ENCODE peak calls at places on chromosomes 7 and 10, in five cellular contexts. C is right lobe of liver, W is IMR-90, E is lower lobe of right lung, G is NT2/D1. S is an unnamed sample. For H3K27me3, the result is how much of the 10 kb centered on the place peaks cover.

GRCh38 chr7:122884186-122884585 is 2.1 kb downstream of the CADPS2 start:
- DNase-seq in C (no peak), W (no peak), E (no peak), G (no peak), S (no peak)

GRCh38 chr10:73965890-73966768 is 31.8 kb upstream of the VCL start:
- DNase-seq in C (no peak), W (peak), E (peak), G (peak), S (peak)

GRCh38 chr10:47261121-47261520 is 38.9 kb upstream of the GDF10 start:
- DNase-seq in C (no peak), W (no peak), E (no peak), G (no peak), S (no peak)

GRCh38 chr10:70603439-70603778 is 868 bp upstream of the PRF1 start:
- DNase-seq in C (no peak), W (no peak), E (no peak), G (no peak), S (no peak)

GRCh38 chr10:48458662-48459048 is 146.2 kb downstream of the ARHGAP22 start:
- DNase-seq in C (no peak), W (no peak), E (no peak), G (no peak), S (no peak)

GRCh38 chr10:129568562-129569344 is 101.7 kb downstream of the MGMT start:
- DNase-seq in C (no peak), W (no peak), E (no peak), G (no peak), S (no peak)

GRCh38 chr7:149771199-149771636 is 2.2 kb downstream of the ZNF467 start:
- DNase-seq in C (no peak), W (no peak), E (no peak), G (no peak), S (no peak)

GRCh38 chr10:118471863-118472262 is 123.6 kb downstream of the PRLHR start:
- DNase-seq in C (no peak), W (peak), E (no peak), G (no peak), S (peak)

GRCh38 chr10:486668-487067 is 202.8 kb downstream of the DIP2C start:
- DNase-seq in C (no peak), W (no peak), E (no peak), G (no peak), S (no peak)

GRCh38 chr10:133307776-133308430 is 769 bp downstream of the TUBGCP2 start:
- DNase-seq in C (peak), W (peak), E (peak), G (no peak), S (peak)

GRCh38 chr10:89853796-89854195 is 152.4 kb downstream of the KIF20B start:
- DNase-seq in C (no peak), W (no peak), E (no peak), G (no peak), S (no peak)

GRCh38 chr7:38728145-38728544 is 97.0 kb upstream of the AMPH start:
- DNase-seq in C (no peak), W (peak), E (no peak), G (peak), S (peak)

GRCh38 chr7:17070117-17070750 is 188.5 kb upstream of the AGR3 start:
- DNase-seq in C (no peak), W (no peak), E (no peak), G (no peak), S (no peak)

GRCh38 chr10:104323721-104324686 is 14.3 kb downstream of the ITPRIP start:
- DNase-seq in C (no peak), W (no peak), E (peak), G (no peak), S (no peak)

GRCh38 chr7:133429371-133429770 is 176.5 kb downstream of the EXOC4 start:
- DNase-seq in C (no peak), W (peak), E (no peak), G (no peak), S (no peak)

GRCh38 chr7:74453321-74454011 is at the start of gene GTF2IRD1:
- DNase-seq in C (peak), W (peak), E (peak), G (peak), S (peak)

GRCh38 chr10:79184141-79184625 is 115.4 kb downstream of the ZMIZ1 start:
- DNase-seq in C (no peak), W (peak), E (peak), G (no peak), S (peak)

GRCh38 chr7:101841328-101841727 is 23.9 kb downstream of the CUX1 start:
- DNase-seq in C (no peak), W (no peak), E (no peak), G (no peak), S (no peak)

GRCh38 chr7:924541-925231 is 29.8 kb downstream of the ADAP1 start:
- DNase-seq in C (peak), W (peak), E (peak), G (no peak), S (peak)

GRCh38 chr10:121886181-121886580 is 41.6 kb downstream of the ATE1 start:
- DNase-seq in C (no peak), W (no peak), E (no peak), G (no peak), S (no peak)

GRCh38 chr7:99843808-99844207 is 16.0 kb downstream of the CYP3A43 start:
- DNase-seq in C (no peak), W (no peak), E (no peak), G (no peak), S (no peak)

GRCh38 chr7:92644406-92645113 is 54.4 kb upstream of the FAM133B start:
- DNase-seq in C (no peak), W (peak), E (no peak), G (no peak), S (no peak)

GRCh38 chr7:17674166-17674955 is 265.9 kb downstream of the SNX13 start:
- DNase-seq in C (no peak), W (no peak), E (no peak), G (no peak), S (no peak)

GRCh38 chr7:74364061-74364460 is 74.9 kb downstream of the CLIP2 start:
- DNase-seq in C (no peak), W (no peak), E (no peak), G (no peak), S (no peak)

GRCh38 chr10:101073631-101074030 is 11.8 kb downstream of the KAZALD1 start:
- DNase-seq in C (no peak), W (no peak), E (no peak), G (no peak), S (no peak)
- H3K27me3 ChIP-seq in C (under half), W (half or more), E (half or more), G (under half), S (under half)

GRCh38 chr7:27647052-27647451 is 15.6 kb downstream of the HIBADH start:
- DNase-seq in C (no peak), W (peak), E (no peak), G (no peak), S (peak)

GRCh38 chr7:27642271-27642670 is 20.4 kb downstream of the HIBADH start:
- DNase-seq in C (no peak), W (no peak), E (no peak), G (no peak), S (no peak)

GRCh38 chr7:27640914-27641570 is 21.6 kb downstream of the HIBADH start:
- DNase-seq in C (no peak), W (peak), E (no peak), G (no peak), S (peak)

GRCh38 chr7:27636326-27637006 is 26.2 kb downstream of the HIBADH start:
- DNase-seq in C (no peak), W (no peak), E (no peak), G (no peak), S (no peak)

GRCh38 chr7:27641576-27642230 is 21.0 kb downstream of the HIBADH start:
- DNase-seq in C (no peak), W (no peak), E (no peak), G (no peak), S (peak)
- H3K27me3 ChIP-seq in C (under half), W (under half), E (under half), G (under half), S (under half)

GRCh38 chr7:47213276-47213675 is 368.6 kb downstream of the TNS3 start:
- DNase-seq in C (no peak), W (no peak), E (no peak), G (no peak), S (no peak)
- H3K27me3 ChIP-seq in C (under half), W (half or more), E (under half), G (under half), S (under half)

GRCh38 chr7:157676456-157677255 is 339.9 kb downstream of the DNAJB6 start:
- DNase-seq in C (no peak), W (no peak), E (no peak), G (no peak), S (no peak)

GRCh38 chr7:157682064-157682945 is 345.5 kb downstream of the DNAJB6 start:
- DNase-seq in C (no peak), W (no peak), E (no peak), G (no peak), S (no peak)

GRCh38 chr7:157678503-157678902 is 341.7 kb downstream of the DNAJB6 start:
- DNase-seq in C (no peak), W (no peak), E (no peak), G (no peak), S (no peak)

GRCh38 chr7:157682946-157683239 is 346.1 kb downstream of the DNAJB6 start:
- DNase-seq in C (no peak), W (no peak), E (no peak), G (no peak), S (no peak)

GRCh38 chr7:157679607-157680006 is 342.8 kb downstream of the DNAJB6 start:
- DNase-seq in C (no peak), W (no peak), E (no peak), G (no peak), S (no peak)
- H3K27me3 ChIP-seq in C (under half), W (under half), E (half or more), G (half or more), S (under half)

S was measured in brain microvascular endothelial cell.